ENCODE peak calls at places on chromosomes 13 and 19, in five cellular contexts. One of them, this sample, is unnamed.

GRCh38 chr19:9171393-9171991 is 7.3 kb upstream of the OR7D2 start:
- DNase-seq in upper lobe of left lung: no peak
- DNase-seq in gastrocnemius medialis: no peak
- DNase-seq in substantia nigra: no peak
- DNase-seq in NCI-H1048: no peak
- DNase-seq in this sample: no peak

GRCh38 chr19:45528744-45529453 is 21.6 kb downstream of the VASP start:
- DNase-seq in upper lobe of left lung: peak
- DNase-seq in gastrocnemius medialis: no peak
- DNase-seq in substantia nigra: peak
- DNase-seq in NCI-H1048: peak
- DNase-seq in this sample: peak

GRCh38 chr19:11848594-11849263 is at the start of gene ZNF439:
- DNase-seq in upper lobe of left lung: peak
- DNase-seq in gastrocnemius medialis: peak
- DNase-seq in substantia nigra: peak
- DNase-seq in NCI-H1048: peak
- DNase-seq in this sample: peak

GRCh38 chr13:95335667-95336066 is 34.4 kb upstream of the ABCC4 start:
- DNase-seq in upper lobe of left lung: no peak
- DNase-seq in gastrocnemius medialis: no peak
- DNase-seq in substantia nigra: no peak
- DNase-seq in NCI-H1048: no peak
- DNase-seq in this sample: no peak

GRCh38 chr19:5103061-5103701 is 134.3 kb downstream of the KDM4B start:
- DNase-seq in upper lobe of left lung: peak
- DNase-seq in gastrocnemius medialis: peak
- DNase-seq in substantia nigra: peak
- DNase-seq in NCI-H1048: peak
- DNase-seq in this sample: no peak

GRCh38 chr19:19866599-19867248 is 1.0 kb downstream of the ZNF253 start:
- DNase-seq in upper lobe of left lung: no peak
- DNase-seq in gastrocnemius medialis: no peak
- DNase-seq in substantia nigra: peak
- DNase-seq in NCI-H1048: no peak
- DNase-seq in this sample: peak

GRCh38 chr19:8592231-8593009 is 15.2 kb upstream of the MYO1F start:
- DNase-seq in upper lobe of left lung: peak
- DNase-seq in gastrocnemius medialis: peak
- DNase-seq in substantia nigra: peak
- DNase-seq in NCI-H1048: peak
- DNase-seq in this sample: peak

GRCh38 chr13:39350461-39350881 is 252.5 kb downstream of the LHFPL6 start:
- DNase-seq in upper lobe of left lung: no peak
- DNase-seq in gastrocnemius medialis: no peak
- DNase-seq in substantia nigra: no peak
- DNase-seq in NCI-H1048: no peak
- DNase-seq in this sample: no peak

GRCh38 chr13:36242761-36243160 is 28.4 kb upstream of the SOHLH2 start:
- DNase-seq in upper lobe of left lung: no peak
- DNase-seq in gastrocnemius medialis: no peak
- DNase-seq in substantia nigra: no peak
- DNase-seq in NCI-H1048: no peak
- DNase-seq in this sample: no peak

GRCh38 chr13:109697936-109698335 is 88.4 kb downstream of the IRS2 start:
- DNase-seq in upper lobe of left lung: no peak
- DNase-seq in gastrocnemius medialis: no peak
- DNase-seq in substantia nigra: no peak
- DNase-seq in NCI-H1048: no peak
- DNase-seq in this sample: peak

GRCh38 chr13:29038700-29039099 is 218.6 kb downstream of the MTUS2 start:
- DNase-seq in upper lobe of left lung: peak
- DNase-seq in gastrocnemius medialis: no peak
- DNase-seq in substantia nigra: no peak
- DNase-seq in NCI-H1048: no peak
- DNase-seq in this sample: no peak

GRCh38 chr13:51623473-51623872 is 39.2 kb downstream of the WDFY2 start:
- DNase-seq in upper lobe of left lung: no peak
- DNase-seq in gastrocnemius medialis: no peak
- DNase-seq in substantia nigra: no peak
- DNase-seq in NCI-H1048: no peak
- DNase-seq in this sample: no peak

GRCh38 chr13:100234524-100235136 is 145.7 kb downstream of the PCCA start:
- DNase-seq in upper lobe of left lung: no peak
- DNase-seq in gastrocnemius medialis: no peak
- DNase-seq in substantia nigra: no peak
- DNase-seq in NCI-H1048: no peak
- DNase-seq in this sample: no peak

GRCh38 chr19:41746593-41747227 is 8.6 kb upstream of the CEACAM6 start:
- DNase-seq in upper lobe of left lung: no peak
- DNase-seq in gastrocnemius medialis: no peak
- DNase-seq in substantia nigra: no peak
- DNase-seq in NCI-H1048: no peak
- DNase-seq in this sample: peak

GRCh38 chr13:24627864-24628418 is 52.3 kb upstream of the ATP12A start:
- DNase-seq in upper lobe of left lung: no peak
- DNase-seq in gastrocnemius medialis: no peak
- DNase-seq in substantia nigra: no peak
- DNase-seq in NCI-H1048: no peak
- DNase-seq in this sample: peak

GRCh38 chr19:44789943-44790467 is 12.3 kb downstream of the CBLC start:
- DNase-seq in upper lobe of left lung: no peak
- DNase-seq in gastrocnemius medialis: no peak
- DNase-seq in substantia nigra: no peak
- DNase-seq in NCI-H1048: no peak
- DNase-seq in this sample: no peak

GRCh38 chr13:78657699-78658629 is 991 bp downstream of the OBI1 start:
- DNase-seq in upper lobe of left lung: no peak
- DNase-seq in gastrocnemius medialis: no peak
- DNase-seq in substantia nigra: no peak
- DNase-seq in NCI-H1048: no peak
- DNase-seq in this sample: no peak

GRCh38 chr13:34464011-34464410 is 478.1 kb upstream of the NBEA start:
- DNase-seq in upper lobe of left lung: no peak
- DNase-seq in gastrocnemius medialis: no peak
- DNase-seq in substantia nigra: no peak
- DNase-seq in NCI-H1048: no peak
- DNase-seq in this sample: no peak

GRCh38 chr13:98507060-98507797 is 69.7 kb downstream of the STK24 start:
- DNase-seq in upper lobe of left lung: peak
- DNase-seq in gastrocnemius medialis: no peak
- DNase-seq in substantia nigra: no peak
- DNase-seq in NCI-H1048: no peak
- DNase-seq in this sample: peak

GRCh38 chr13:75180805-75181455 is 301.0 kb downstream of the TBC1D4 start:
- DNase-seq in upper lobe of left lung: no peak
- DNase-seq in gastrocnemius medialis: no peak
- DNase-seq in substantia nigra: no peak
- DNase-seq in NCI-H1048: no peak
- DNase-seq in this sample: no peak

GRCh38 chr19:1501200-1501595 is 10.2 kb downstream of the REEP6 start:
- DNase-seq in upper lobe of left lung: peak
- DNase-seq in gastrocnemius medialis: no peak
- DNase-seq in substantia nigra: no peak
- DNase-seq in NCI-H1048: no peak
- DNase-seq in this sample: no peak

GRCh38 chr13:112779856-112780604 is 90.2 kb downstream of the ATP11A start:
- DNase-seq in upper lobe of left lung: no peak
- DNase-seq in gastrocnemius medialis: no peak
- DNase-seq in substantia nigra: no peak
- DNase-seq in NCI-H1048: no peak
- DNase-seq in this sample: no peak

GRCh38 chr19:21912654-21913053 is 76.7 kb upstream of the ZNF43 start:
- DNase-seq in upper lobe of left lung: no peak
- DNase-seq in gastrocnemius medialis: no peak
- DNase-seq in substantia nigra: no peak
- DNase-seq in NCI-H1048: no peak
- DNase-seq in this sample: no peak

GRCh38 chr13:33875658-33876401 is 57.9 kb downstream of the RFC3 start:
- DNase-seq in upper lobe of left lung: no peak
- DNase-seq in gastrocnemius medialis: no peak
- DNase-seq in substantia nigra: no peak
- DNase-seq in NCI-H1048: no peak
- DNase-seq in this sample: no peak

GRCh38 chr13:101150998-101151397 is 265.3 kb downstream of the NALCN start:
- DNase-seq in upper lobe of left lung: no peak
- DNase-seq in gastrocnemius medialis: no peak
- DNase-seq in substantia nigra: no peak
- DNase-seq in NCI-H1048: no peak
- DNase-seq in this sample: no peak

GRCh38 chr13:105972306-105972721 is 563.1 kb downstream of the EFNB2 start:
- DNase-seq in upper lobe of left lung: no peak
- DNase-seq in gastrocnemius medialis: no peak
- DNase-seq in substantia nigra: no peak
- DNase-seq in NCI-H1048: no peak
- DNase-seq in this sample: no peak

GRCh38 chr13:80337011-80337688 is 3.8 kb downstream of the SPRY2 start:
- DNase-seq in upper lobe of left lung: peak
- DNase-seq in gastrocnemius medialis: peak
- DNase-seq in substantia nigra: peak
- DNase-seq in NCI-H1048: no peak
- DNase-seq in this sample: peak

GRCh38 chr13:79469608-79470007 is 11.3 kb upstream of the NDFIP2 start:
- DNase-seq in upper lobe of left lung: no peak
- DNase-seq in gastrocnemius medialis: no peak
- DNase-seq in substantia nigra: no peak
- DNase-seq in NCI-H1048: no peak
- DNase-seq in this sample: no peak